ENCODE peak calls at places on chromosomes 3 and 15, in ten cellular contexts. S, B, K, A, I, M, Z, H, J and X are unnamed samples.
A peak's percentile ranks its signal among the peaks of the same experiment; 100 is the strongest.

GRCh38 chr3:123071146-123071545 is 4.3 kb downstream of the PDIA5 start:
- DNase-seq in A (peak; percentile 35), B (peak; percentile 8), J (no peak), I (no peak), Z (peak; percentile 22), M (peak; percentile 8), K (peak; percentile 52), S (no peak), H (no peak), X (no peak)

GRCh38 chr15:66405605-66406004 is 18.9 kb downstream of the MAP2K1 start:
- DNase-seq in J (no peak), H (no peak), Z (no peak), S (no peak), B (no peak), I (no peak), K (peak; percentile 64), M (no peak), A (no peak), X (no peak)

GRCh38 chr15:65638681-65639089 is 16.9 kb downstream of the SLC24A1 start:
- DNase-seq in I (peak; percentile 60), K (peak; percentile 83), M (peak; percentile 83), A (peak; percentile 64), H (no peak), Z (peak; percentile 85), S (no peak), J (no peak), B (no peak), X (no peak)

GRCh38 chr3:111739241-111739952 is 119.7 kb upstream of the PHLDB2 start:
- DNase-seq in B (no peak), K (peak; percentile 81), S (no peak), Z (no peak), M (no peak), H (no peak), I (peak; percentile 99), A (no peak), J (no peak), X (no peak)

GRCh38 chr15:82873000-82873680 is 63.7 kb downstream of the WHAMM start:
- DNase-seq in A (no peak), B (peak; percentile 28), H (no peak), I (no peak), M (no peak), S (no peak), Z (no peak), J (no peak), K (no peak), X (no peak)

GRCh38 chr3:8492744-8493511 is 8.7 kb upstream of the LMCD1 start:
- DNase-seq in J (no peak), S (no peak), Z (no peak), M (no peak), B (no peak), K (peak; percentile 55), A (no peak), H (no peak), I (no peak), X (no peak)

GRCh38 chr3:186461141-186461540 is 83.0 kb downstream of the CRYGS start:
- DNase-seq in Z (peak; percentile 72), M (no peak), S (no peak), I (peak; percentile 85), K (peak; percentile 93), B (no peak), J (no peak), A (no peak), H (no peak), X (no peak)

GRCh38 chr3:196207159-196207832 is 3.9 kb downstream of the ZDHHC19 start:
- DNase-seq in I (no peak), A (no peak), B (no peak), Z (peak; percentile 96), H (no peak), J (peak; percentile 87), S (no peak), M (peak; percentile 20), K (no peak), X (no peak)

GRCh38 chr3:69012111-69012835 is 1.2 kb downstream of the EOGT start:
- DNase-seq in B (no peak), A (no peak), H (peak; percentile 56), M (no peak), J (no peak), I (peak; percentile 83), K (peak; percentile 72), S (no peak), Z (no peak), X (no peak)

GRCh38 chr3:124663690-124664089 is 66.6 kb upstream of the UMPS start:
- DNase-seq in I (peak; percentile 32), M (no peak), K (peak; percentile 38), J (no peak), B (no peak), Z (no peak), S (no peak), A (no peak), H (no peak), X (no peak)

GRCh38 chr3:182837855-182838454 is 44.7 kb downstream of the ATP11B start:
- DNase-seq in J (no peak), H (no peak), Z (no peak), I (peak; percentile 10), S (no peak), A (peak; percentile 2), K (peak; percentile 56), M (peak; percentile 33), B (no peak), X (no peak)

GRCh38 chr3:126258670-126259069 is 78.3 kb upstream of the ALDH1L1 start:
- DNase-seq in A (no peak), K (peak; percentile 20), S (no peak), B (peak; percentile 75), M (peak; percentile 83), I (no peak), J (no peak), Z (peak; percentile 54), H (no peak), X (no peak)

GRCh38 chr15:43186003-43186353 is 775 bp downstream of the CCNDBP1 start:
- DNase-seq in K (no peak), J (no peak), H (no peak), M (no peak), S (no peak), B (no peak), A (peak; percentile 45), I (peak; percentile 15), Z (no peak), X (no peak)

DNA sequence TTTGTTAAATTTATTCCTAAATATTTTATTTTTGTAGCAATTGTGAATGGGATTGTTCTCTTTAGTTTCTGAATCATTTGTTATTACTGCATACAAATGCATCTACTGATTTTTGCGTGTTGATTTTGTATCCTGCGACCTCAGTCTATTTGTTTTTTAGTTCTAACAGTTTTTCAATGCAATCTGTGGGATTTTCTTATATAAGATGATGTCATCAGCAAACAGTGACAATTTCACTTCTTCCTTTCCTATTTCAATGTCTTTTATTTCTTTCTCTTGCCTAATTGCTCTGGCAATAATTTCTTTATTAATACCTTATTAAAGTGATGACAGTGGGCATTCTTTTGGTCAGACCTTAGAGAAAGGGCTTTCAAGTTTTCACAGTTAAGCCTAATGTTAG is 48.0 kb upstream of the CBLB start:
- DNase-seq in B (no peak), M (no peak), I (no peak), J (no peak), K (no peak), H (no peak), S (no peak), A (no peak), Z (no peak), X (no peak)
- TF ChIP-seq CTCF in B (no peak), M (no peak), I (no peak), J (no peak), K (no peak), H (no peak), S (no peak), A (no peak), Z (no peak), X (no peak)

DNA sequence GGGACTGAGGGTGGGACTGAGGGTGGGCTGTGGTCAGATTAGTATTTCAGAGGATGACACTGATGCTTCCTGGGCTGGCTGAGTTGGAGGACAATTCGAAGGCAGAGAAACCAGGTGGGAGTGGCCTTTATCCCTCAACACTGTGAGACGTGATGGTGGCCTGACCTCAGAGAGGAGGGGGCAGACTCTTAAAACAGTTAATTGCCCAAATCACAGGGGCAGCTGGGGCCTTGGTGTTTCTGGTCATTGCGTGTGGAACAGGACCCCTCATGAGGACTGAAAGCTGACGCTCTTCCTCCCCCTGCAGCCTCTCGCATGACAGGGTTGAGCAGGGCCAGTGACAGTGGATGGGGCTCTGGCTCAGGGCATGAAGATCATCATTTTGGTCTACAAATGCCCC is 18.7 kb downstream of the DNASE1L3 start:
- DNase-seq in H (no peak), J (no peak), A (no peak), M (no peak), S (no peak), Z (no peak), K (no peak), B (no peak), I (no peak), X (no peak)
- TF ChIP-seq CTCF in H (no peak), J (no peak), A (no peak), M (no peak), S (no peak), Z (no peak), K (no peak), B (no peak), I (no peak), X (no peak)

DNA sequence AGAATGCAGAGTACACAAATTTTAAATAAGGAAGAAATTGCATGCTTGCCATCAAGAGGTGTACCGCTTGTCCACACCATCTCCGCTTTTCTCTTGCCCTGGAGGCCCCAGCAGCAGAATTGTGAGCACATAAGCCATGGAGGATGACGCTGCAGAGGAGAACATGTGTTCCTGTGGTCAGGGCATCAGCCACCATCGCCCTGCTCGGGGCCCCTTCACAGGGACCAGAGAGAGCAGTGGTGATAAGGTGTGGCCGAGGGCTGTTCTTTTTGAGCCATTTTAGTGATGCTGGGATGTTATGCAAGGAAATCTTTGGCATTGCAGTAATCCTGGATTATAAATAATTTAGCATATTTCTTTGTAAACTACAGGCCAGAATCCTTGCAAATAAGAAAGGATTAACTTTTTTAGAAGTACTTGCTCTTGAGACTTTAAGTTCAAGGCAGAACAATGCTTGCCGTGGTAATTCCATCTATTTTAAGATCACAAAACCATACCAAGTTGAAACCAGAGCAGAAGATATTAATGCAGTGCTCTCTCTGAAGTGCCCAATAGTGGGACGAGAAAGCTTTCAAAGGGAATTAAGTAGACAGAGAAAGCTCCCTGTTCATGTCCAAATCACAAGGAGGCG is 338.6 kb downstream of the RORA start:
- DNase-seq in M (no peak), J (no peak), S (no peak), B (no peak), H (no peak), K (no peak), A (no peak), Z (no peak), I (no peak), X (no peak)
- TF ChIP-seq CTCF in M (no peak), J (no peak), S (no peak), B (no peak), H (no peak), K (no peak), A (no peak), Z (no peak), I (no peak), X (no peak)

DNA sequence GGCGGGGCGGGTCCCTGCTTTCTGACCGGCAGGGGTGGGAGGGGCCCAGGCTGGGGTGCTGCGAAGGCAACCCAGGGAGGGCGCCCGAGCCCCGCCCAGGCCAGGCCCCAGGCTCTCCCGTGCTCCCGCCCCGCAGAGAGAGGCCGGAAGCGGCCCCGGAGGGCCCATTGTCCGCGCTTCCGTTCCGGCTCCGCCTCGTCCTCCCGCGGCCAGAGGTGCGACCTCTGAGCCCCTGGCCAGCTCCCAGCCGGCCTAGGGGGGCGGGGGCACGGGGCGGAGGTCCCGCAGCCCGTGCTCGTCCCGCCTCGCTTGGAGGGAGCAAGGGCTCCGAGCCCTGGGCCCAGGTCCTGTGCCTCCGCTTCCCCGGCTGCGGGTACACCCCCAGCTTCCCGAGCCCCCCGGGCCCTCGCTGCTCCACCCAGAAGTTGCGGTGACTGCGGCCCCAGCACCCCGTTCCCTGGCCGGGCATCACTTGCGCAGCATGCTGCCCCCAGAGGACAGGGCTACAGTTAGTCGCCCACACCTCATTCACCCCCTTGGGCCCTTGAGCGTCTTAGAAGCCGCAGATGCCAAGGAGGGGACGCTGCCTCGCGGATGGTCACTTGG is 20.4 kb upstream of the PLXND1 start:
- DNase-seq in H (peak; percentile 96), A (peak; percentile 91), M (peak; percentile 72), I (peak; percentile 67), B (peak; percentile 98), S (no peak), K (peak; percentile 77), J (peak; percentile 99), Z (peak; percentile 96), X (peak; percentile 78)
- TF ChIP-seq CTCF in H (peak; percentile 6), A (no peak), M (peak; percentile 51), I (no peak), B (no peak), S (no peak), K (no peak), J (no peak), Z (peak; percentile 42), X (peak; percentile 38)